ENCODE peak calls at places on chromosomes 3 and 15, in six cellular contexts. V, G, S, K, T and M are unnamed samples.

GRCh38 chr15:42863572-42864239 is 56.9 kb downstream of the TTBK2 start:
- DNase-seq in T (no peak), S (no peak), V (no peak), K (no peak), G (no peak), M (no peak)

GRCh38 chr3:67329358-67329757 is 325.1 kb downstream of the SUCLG2 start:
- DNase-seq in V (no peak), S (peak), K (no peak), G (no peak), T (no peak), M (no peak)

GRCh38 chr15:67049351-67050044 is 15.9 kb upstream of the SMAD3 start:
- DNase-seq in K (no peak), G (peak), V (peak), T (no peak), S (peak), M (no peak)

GRCh38 chr15:78859971-78860733 is 12.5 kb upstream of the MORF4L1 start:
- DNase-seq in T (peak), G (peak), K (peak), S (peak), V (peak), M (no peak)

GRCh38 chr3:88863196-88863595 is 244.2 kb upstream of the EPHA3 start:
- DNase-seq in V (no peak), S (no peak), T (no peak), K (no peak), G (no peak), M (no peak)

GRCh38 chr3:72655758-72656157 is 192.5 kb downstream of the SHQ1 start:
- DNase-seq in G (no peak), S (no peak), T (no peak), K (no peak), V (no peak), M (no peak)

GRCh38 chr3:184426691-184427141 is 46.9 kb downstream of the CHRD start:
- DNase-seq in S (no peak), K (no peak), G (no peak), V (no peak), T (no peak), M (no peak)

GRCh38 chr15:92545996-92546395 is 109.6 kb downstream of the FAM174B start:
- DNase-seq in V (no peak), T (no peak), S (no peak), G (no peak), K (no peak), M (no peak)

GRCh38 chr15:63502137-63502801 is 2.1 kb upstream of the USP3 start:
- DNase-seq in V (no peak), T (no peak), S (no peak), K (no peak), G (no peak), M (no peak)

GRCh38 chr3:61877359-61877770 is 316.0 kb downstream of the PTPRG start:
- DNase-seq in S (peak), T (no peak), V (no peak), K (no peak), G (no peak), M (no peak)

GRCh38 chr3:11250902-11251806 is 21.0 kb upstream of the ATG7 start:
- DNase-seq in V (no peak), T (no peak), S (no peak), G (no peak), K (no peak), M (no peak)